ENCODE peak calls at places on chromosomes 6 and 20, in eight cellular contexts. P is A549, Y is IMR-90, K is H1, U is GM12878, R is HepG2, O is HCT116, E is K562. D is an unnamed sample.

GRCh38 chr6:53309059-53309896 is 39.5 kb downstream of the ELOVL5 start:
- DNase-seq in P (peak), Y (peak), K (no peak), U (peak), R (peak), O (no peak), E (peak), D (peak)

GRCh38 chr6:11968241-11968806 is 43.8 kb upstream of the HIVEP1 start:
- DNase-seq in P (no peak), Y (no peak), K (no peak), U (peak), R (no peak), O (no peak), E (peak), D (no peak)

GRCh38 chr6:77463881-77464867 is 883 bp upstream of the HTR1B start:
- DNase-seq in P (peak), Y (no peak), K (peak), U (no peak), R (no peak), O (no peak), E (no peak), D (peak)

GRCh38 chr6:47749726-47750125 is 32.1 kb upstream of the OPN5 start:
- DNase-seq in P (no peak), Y (no peak), K (no peak), U (no peak), R (no peak), O (no peak), E (no peak), D (no peak)

GRCh38 chr6:128519132-128519930 is 1.1 kb downstream of the PTPRK start:
- DNase-seq in P (peak), Y (peak), K (peak), U (no peak), R (peak), O (no peak), E (no peak), D (peak)

GRCh38 chr6:168116446-168116974 is 37.5 kb upstream of the FRMD1 start:
- DNase-seq in P (no peak), Y (no peak), K (peak), U (no peak), R (no peak), O (no peak), E (no peak), D (no peak)

GRCh38 chr20:32438331-32438858 is 80.3 kb downstream of the ASXL1 start:
- DNase-seq in P (no peak), Y (no peak), K (no peak), U (no peak), R (no peak), O (no peak), E (no peak), D (no peak)

GRCh38 chr20:944774-945410 is 28.8 kb upstream of the ANGPT4 start:
- DNase-seq in P (no peak), Y (no peak), K (no peak), U (no peak), R (no peak), O (no peak), E (no peak), D (no peak)

GRCh38 chr6:935582-935981 is 242.6 kb upstream of the EXOC2 start:
- DNase-seq in P (no peak), Y (no peak), K (no peak), U (no peak), R (no peak), O (no peak), E (no peak), D (no peak)

GRCh38 chr6:91681341-91681740 is 1094.5 kb upstream of the MAP3K7 start:
- DNase-seq in P (no peak), Y (no peak), K (no peak), U (no peak), R (no peak), O (no peak), E (no peak), D (no peak)

GRCh38 chr6:3350252-3350826 is 91.6 kb downstream of the PSMG4 start:
- DNase-seq in P (no peak), Y (no peak), K (no peak), U (no peak), R (no peak), O (no peak), E (no peak), D (no peak)

GRCh38 chr6:43671011-43671800 is 16.4 kb downstream of the MRPS18A start:
- DNase-seq in P (no peak), Y (peak), K (no peak), U (no peak), R (no peak), O (no peak), E (no peak), D (no peak)

DNA sequence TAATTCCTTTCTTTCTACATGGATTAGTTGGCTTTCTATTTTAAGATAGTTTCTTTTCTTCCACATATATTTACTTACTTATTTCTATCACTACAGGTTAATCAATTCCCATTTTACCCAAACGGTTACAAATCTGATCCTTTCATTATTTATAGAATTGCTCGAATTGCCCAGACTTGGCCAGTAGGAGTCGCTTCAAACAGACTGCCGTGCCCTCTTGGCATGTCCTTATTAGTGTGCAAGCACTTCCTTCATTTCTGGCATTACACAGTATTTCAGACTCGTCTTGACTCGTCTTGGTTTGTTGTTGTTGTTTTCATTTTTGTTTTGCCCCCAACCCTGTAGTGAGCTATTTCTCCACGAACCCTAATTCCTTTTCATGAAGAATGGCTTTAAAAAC is 74.6 kb downstream of the SAMD3 start:
- DNase-seq in P (peak), Y (no peak), K (no peak), U (no peak), R (no peak), O (no peak), E (no peak), D (no peak)
- TF ChIP-seq CTCF in P (no peak), Y (no peak), K (peak), U (peak), R (peak), O (no peak), E (peak), D (peak)

DNA sequence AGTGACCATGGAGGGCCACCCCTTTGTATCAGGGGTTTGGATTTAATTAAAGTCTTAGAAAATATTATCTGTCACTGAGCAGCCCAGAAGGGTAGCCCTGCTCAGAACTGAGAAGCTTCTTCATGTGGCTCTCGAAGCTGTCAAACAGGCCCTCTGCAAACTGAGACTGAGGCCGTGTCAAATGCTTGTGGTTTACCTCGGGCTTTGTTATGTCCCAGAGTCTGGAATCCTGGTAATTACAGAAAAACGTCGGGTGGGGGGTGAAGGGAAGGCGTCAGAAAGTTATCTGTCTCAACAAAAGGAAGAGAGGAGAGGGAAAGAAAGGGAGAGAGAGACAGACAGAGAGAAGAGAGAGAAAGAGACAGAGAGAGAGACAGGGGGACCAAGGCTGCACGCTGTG is 200.8 kb downstream of the BMP7 start:
- DNase-seq in P (no peak), Y (no peak), K (no peak), U (no peak), R (no peak), O (no peak), E (no peak), D (no peak)
- H3K4me2 ChIP-seq in P (no peak), Y (no peak), K (no peak), U (no peak), R (no peak), O (no peak), E (no peak), D (no peak)

GRCh38 chr20:14335122-14335521 is 2.3 kb downstream of the FLRT3 start:
- DNase-seq in P (no peak), Y (no peak), K (no peak), U (no peak), R (no peak), O (no peak), E (no peak), D (no peak)

GRCh38 chr20:14336667-14337066 is 745 bp downstream of the FLRT3 start:
- DNase-seq in P (peak), Y (peak), K (no peak), U (no peak), R (peak), O (no peak), E (no peak), D (no peak)

GRCh38 chr20:14333734-14334133 is 3.7 kb downstream of the FLRT3 start:
- DNase-seq in P (no peak), Y (no peak), K (no peak), U (no peak), R (no peak), O (no peak), E (no peak), D (no peak)

GRCh38 chr20:14334306-14334930 is 3.0 kb downstream of the FLRT3 start:
- DNase-seq in P (peak), Y (peak), K (no peak), U (no peak), R (peak), O (no peak), E (no peak), D (peak)

DNA sequence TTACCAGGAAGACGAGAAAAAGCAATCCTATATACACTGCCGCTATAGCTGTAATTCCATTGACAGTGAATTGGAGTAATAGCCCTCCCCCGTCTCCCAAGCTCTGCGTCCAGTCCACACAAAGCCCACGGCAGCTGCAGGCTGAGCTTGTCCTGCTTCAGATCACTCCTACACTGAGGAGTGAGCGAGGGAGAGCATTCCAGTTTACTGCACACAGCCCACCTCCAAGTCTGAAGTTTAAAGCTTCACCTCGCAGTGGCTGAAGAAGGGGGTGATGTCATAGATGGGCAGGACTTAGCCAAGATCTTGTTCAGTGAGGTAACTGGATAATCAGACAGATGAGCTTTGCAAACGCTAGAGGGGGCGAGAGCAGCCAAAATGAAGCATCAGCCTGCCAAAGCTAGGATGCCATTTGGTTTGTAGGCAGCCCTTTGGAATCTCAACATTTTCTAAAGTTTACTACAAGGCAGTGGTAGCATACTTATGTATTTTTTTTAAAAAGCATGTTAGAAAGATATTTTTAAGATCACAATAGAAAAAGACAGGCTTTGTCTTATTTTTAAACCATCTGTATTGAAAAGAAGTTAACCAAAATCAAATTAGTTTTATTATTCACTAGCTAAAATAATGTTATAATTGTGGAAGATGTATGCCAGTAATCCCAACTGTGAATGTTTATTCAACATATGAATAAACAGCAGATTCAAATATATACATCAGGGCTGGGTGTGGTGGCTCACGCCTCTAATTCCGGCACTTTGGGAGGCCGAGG is at the start of gene FLRT3:
- DNase-seq in P (peak), Y (peak), K (peak), U (peak), R (peak), O (peak), E (no peak), D (peak)
- TF ChIP-seq POLR2A in P (peak), Y (peak), K (no peak), U (no peak), R (peak), O (no peak), E (no peak), D (no peak)

DNA sequence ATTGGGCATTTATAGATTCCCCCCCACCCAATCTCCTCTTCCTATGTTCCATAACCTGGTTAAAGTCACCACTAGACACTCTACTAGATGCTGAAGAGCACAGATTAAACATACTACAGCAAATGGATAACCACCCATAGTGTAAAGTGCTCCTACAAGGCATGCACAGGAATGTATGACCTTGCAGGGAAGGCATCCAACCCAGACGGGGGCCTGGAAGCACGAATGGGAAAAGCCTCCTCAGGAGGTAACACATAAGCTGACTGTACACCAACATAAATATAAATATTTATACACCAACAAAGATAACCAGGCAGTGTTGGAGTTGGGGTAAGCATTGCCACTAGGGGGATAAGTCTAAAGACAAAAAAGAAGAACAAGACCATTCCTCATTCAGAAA is 691.7 kb downstream of the GRIK2 start:
- DNase-seq in P (no peak), Y (peak), K (no peak), U (no peak), R (no peak), O (no peak), E (no peak), D (no peak)
- TF ChIP-seq CTCF in P (no peak), Y (no peak), K (no peak), U (no peak), R (no peak), O (no peak), E (no peak), D (no peak)

GRCh38 chr6:118558811-118559217 is 10.7 kb downstream of the PLN start:
- DNase-seq in P (no peak), Y (no peak), K (no peak), U (no peak), R (no peak), O (no peak), E (no peak), D (peak)
- H3K4me2 ChIP-seq in P (no peak), Y (no peak), K (no peak), U (peak), R (no peak), O (no peak), E (no peak), D (peak)

DNA sequence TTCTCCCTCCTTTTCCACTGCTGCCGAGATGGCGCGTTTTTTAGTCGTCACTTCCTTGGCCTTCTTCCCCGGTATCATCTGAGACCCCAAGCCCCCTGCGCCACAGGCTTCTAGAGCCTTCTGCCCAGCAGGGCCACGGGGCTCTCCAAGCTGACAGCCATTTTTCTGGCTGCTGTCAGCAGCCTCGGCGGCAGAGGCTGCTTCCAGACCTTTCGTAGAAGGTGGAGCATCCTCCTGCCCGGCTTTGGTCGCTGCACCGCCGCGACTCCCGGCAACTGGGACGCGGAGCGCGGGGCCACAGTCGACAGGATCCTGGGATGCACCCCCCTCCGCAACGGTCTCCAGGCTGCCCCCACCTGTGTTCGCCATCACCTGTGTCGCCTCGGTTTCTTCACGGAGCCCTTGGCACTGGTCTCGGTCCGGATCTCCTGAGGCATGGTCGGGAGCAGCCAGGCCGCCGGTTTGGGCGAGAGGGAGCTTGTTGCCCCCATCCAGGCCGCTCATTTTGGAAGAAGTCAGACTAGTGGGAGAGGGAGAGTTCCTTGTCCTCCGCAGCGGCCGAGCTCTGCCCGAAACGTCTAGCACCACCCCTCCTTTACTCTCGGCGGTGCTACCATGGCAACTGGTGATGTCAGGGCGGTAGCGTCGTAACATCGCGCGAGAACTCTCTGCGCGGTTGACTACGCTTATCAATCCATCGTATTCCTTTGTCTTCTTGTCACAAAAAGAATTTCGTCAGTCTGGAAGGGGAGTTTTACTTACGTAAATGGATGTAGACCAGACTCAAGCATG is at the start of gene TSPYL4:
- DNase-seq in P (peak), Y (peak), K (peak), U (peak), R (peak), O (peak), E (peak), D (peak)
- TF ChIP-seq POLR2A in P (peak), Y (peak), K (peak), U (peak), R (peak), O (peak), E (peak), D (peak)

DNA sequence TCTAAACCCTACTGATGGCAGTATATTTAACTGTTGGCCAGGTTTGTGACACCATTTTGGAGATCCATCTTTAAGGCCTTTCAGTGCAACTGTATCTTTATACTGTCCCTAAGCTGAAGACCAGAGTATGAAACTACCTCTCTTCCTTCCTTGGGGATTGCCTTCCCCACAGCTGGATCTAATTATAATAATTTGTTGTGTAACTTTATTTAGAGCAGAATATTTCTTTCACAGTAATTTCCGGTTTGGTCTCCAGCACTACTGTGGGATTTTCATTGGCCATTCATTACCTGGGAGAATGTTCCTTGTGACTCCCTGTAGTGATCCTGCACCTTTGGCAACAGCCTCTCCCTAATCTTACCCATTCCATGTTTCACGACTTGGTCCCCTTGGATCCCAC is 75.2 kb downstream of the AKAP7 start:
- DNase-seq in P (no peak), Y (no peak), K (no peak), U (no peak), R (no peak), O (no peak), E (no peak), D (no peak)
- TF ChIP-seq CTCF in P (no peak), Y (no peak), K (no peak), U (no peak), R (no peak), O (no peak), E (no peak), D (no peak)